ENCODE peak calls at places on chromosome 15, in seven cellular contexts. One of them, this sample, is unnamed.

GRCh38 chr15:65960586-65960985 is 91.3 kb downstream of the RAB11A start:
- DNase-seq in RWPE1: no peak
- DNase-seq in endothelial cell: no peak
- DNase-seq in Calu3: no peak
- DNase-seq in activated T-cell treated with anti-CD3 and anti-CD28 coated beads for 1 hour: no peak
- DNase-seq in spleen: no peak
- DNase-seq in amygdala: no peak
- DNase-seq in this sample: no peak

GRCh38 chr15:85941186-85941855 is 138.3 kb upstream of the AGBL1 start:
- DNase-seq in amygdala: no peak
- DNase-seq in endothelial cell: no peak
- DNase-seq in Calu3: no peak
- DNase-seq in spleen: no peak
- DNase-seq in activated T-cell treated with anti-CD3 and anti-CD28 coated beads for 1 hour: no peak
- DNase-seq in RWPE1: peak; percentile 44
- DNase-seq in this sample: no peak

GRCh38 chr15:71303977-71304376 is 188.7 kb downstream of the THSD4 start:
- DNase-seq in amygdala: no peak
- DNase-seq in endothelial cell: no peak
- DNase-seq in activated T-cell treated with anti-CD3 and anti-CD28 coated beads for 1 hour: no peak
- DNase-seq in RWPE1: no peak
- DNase-seq in Calu3: no peak
- DNase-seq in spleen: no peak
- DNase-seq in this sample: no peak

GRCh38 chr15:63462053-63462452 is 42.3 kb upstream of the USP3 start:
- DNase-seq in Calu3: no peak
- DNase-seq in activated T-cell treated with anti-CD3 and anti-CD28 coated beads for 1 hour: no peak
- DNase-seq in spleen: no peak
- DNase-seq in amygdala: no peak
- DNase-seq in RWPE1: no peak
- DNase-seq in endothelial cell: no peak
- DNase-seq in this sample: no peak

GRCh38 chr15:75639709-75640482 is at the start of gene IMP3:
- DNase-seq in spleen: peak; percentile 97
- DNase-seq in Calu3: peak; percentile 97
- DNase-seq in amygdala: peak; percentile 90
- DNase-seq in activated T-cell treated with anti-CD3 and anti-CD28 coated beads for 1 hour: peak; percentile 86
- DNase-seq in endothelial cell: peak; percentile 90
- DNase-seq in RWPE1: peak; percentile 99
- DNase-seq in this sample: peak; percentile 74

GRCh38 chr15:44427756-44428724 is 611 bp downstream of the CTDSPL2 start:
- DNase-seq in amygdala: no peak
- DNase-seq in endothelial cell: peak; percentile 51
- DNase-seq in activated T-cell treated with anti-CD3 and anti-CD28 coated beads for 1 hour: no peak
- DNase-seq in spleen: no peak
- DNase-seq in Calu3: peak; percentile 41
- DNase-seq in RWPE1: peak; percentile 60
- DNase-seq in this sample: no peak

GRCh38 chr15:95259965-95260364 is 1028.6 kb downstream of the MCTP2 start:
- DNase-seq in RWPE1: peak; percentile 5
- DNase-seq in activated T-cell treated with anti-CD3 and anti-CD28 coated beads for 1 hour: no peak
- DNase-seq in spleen: no peak
- DNase-seq in Calu3: no peak
- DNase-seq in amygdala: no peak
- DNase-seq in endothelial cell: peak; percentile 25
- DNase-seq in this sample: no peak

GRCh38 chr15:100108346-100108745 is 233.4 kb downstream of the ADAMTS17 start:
- DNase-seq in RWPE1: no peak
- DNase-seq in activated T-cell treated with anti-CD3 and anti-CD28 coated beads for 1 hour: no peak
- DNase-seq in spleen: peak; percentile 37
- DNase-seq in endothelial cell: no peak
- DNase-seq in amygdala: no peak
- DNase-seq in Calu3: no peak
- DNase-seq in this sample: no peak

GRCh38 chr15:28109626-28110415 is 10.7 kb upstream of the OCA2 start:
- DNase-seq in spleen: peak; percentile 67
- DNase-seq in Calu3: no peak
- DNase-seq in activated T-cell treated with anti-CD3 and anti-CD28 coated beads for 1 hour: no peak
- DNase-seq in RWPE1: no peak
- DNase-seq in endothelial cell: no peak
- DNase-seq in amygdala: no peak
- DNase-seq in this sample: no peak

GRCh38 chr15:90296996-90297395 is 31.5 kb downstream of the NGRN start:
- DNase-seq in activated T-cell treated with anti-CD3 and anti-CD28 coated beads for 1 hour: no peak
- DNase-seq in endothelial cell: no peak
- DNase-seq in RWPE1: no peak
- DNase-seq in spleen: no peak
- DNase-seq in Calu3: no peak
- DNase-seq in amygdala: no peak
- DNase-seq in this sample: no peak

GRCh38 chr15:32919749-32920414 is 202.1 kb downstream of the GREM1 start:
- DNase-seq in endothelial cell: no peak
- DNase-seq in RWPE1: no peak
- DNase-seq in amygdala: no peak
- DNase-seq in spleen: no peak
- DNase-seq in activated T-cell treated with anti-CD3 and anti-CD28 coated beads for 1 hour: no peak
- DNase-seq in Calu3: no peak
- DNase-seq in this sample: no peak

GRCh38 chr15:51735211-51735610 is 2.2 kb downstream of the LYSMD2 start:
- DNase-seq in activated T-cell treated with anti-CD3 and anti-CD28 coated beads for 1 hour: no peak
- DNase-seq in endothelial cell: no peak
- DNase-seq in RWPE1: no peak
- DNase-seq in amygdala: no peak
- DNase-seq in spleen: no peak
- DNase-seq in Calu3: no peak
- DNase-seq in this sample: no peak

GRCh38 chr15:90449206-90449735 is 61.2 kb downstream of the IQGAP1 start:
- DNase-seq in RWPE1: no peak
- DNase-seq in endothelial cell: no peak
- DNase-seq in activated T-cell treated with anti-CD3 and anti-CD28 coated beads for 1 hour: no peak
- DNase-seq in amygdala: no peak
- DNase-seq in spleen: no peak
- DNase-seq in Calu3: no peak
- DNase-seq in this sample: no peak

GRCh38 chr15:67080118-67080899 is 14.9 kb downstream of the SMAD3 start:
- DNase-seq in amygdala: no peak
- DNase-seq in activated T-cell treated with anti-CD3 and anti-CD28 coated beads for 1 hour: no peak
- DNase-seq in RWPE1: no peak
- DNase-seq in endothelial cell: no peak
- DNase-seq in spleen: no peak
- DNase-seq in Calu3: no peak
- DNase-seq in this sample: no peak

GRCh38 chr15:84831028-84831427 is 13.9 kb downstream of the ALPK3 start:
- DNase-seq in endothelial cell: no peak
- DNase-seq in activated T-cell treated with anti-CD3 and anti-CD28 coated beads for 1 hour: no peak
- DNase-seq in RWPE1: no peak
- DNase-seq in Calu3: no peak
- DNase-seq in amygdala: no peak
- DNase-seq in spleen: no peak
- DNase-seq in this sample: no peak

GRCh38 chr15:67472957-67473356 is 48.0 kb upstream of the C15orf61 start:
- DNase-seq in Calu3: no peak
- DNase-seq in amygdala: no peak
- DNase-seq in activated T-cell treated with anti-CD3 and anti-CD28 coated beads for 1 hour: no peak
- DNase-seq in spleen: no peak
- DNase-seq in endothelial cell: no peak
- DNase-seq in RWPE1: no peak
- DNase-seq in this sample: no peak

GRCh38 chr15:68608844-68609232 is 30.0 kb downstream of the CORO2B start:
- DNase-seq in endothelial cell: no peak
- DNase-seq in activated T-cell treated with anti-CD3 and anti-CD28 coated beads for 1 hour: no peak
- DNase-seq in amygdala: no peak
- DNase-seq in RWPE1: no peak
- DNase-seq in Calu3: no peak
- DNase-seq in spleen: no peak
- DNase-seq in this sample: no peak

GRCh38 chr15:67107014-67107812 is 41.8 kb downstream of the SMAD3 start:
- DNase-seq in spleen: peak; percentile 70
- DNase-seq in activated T-cell treated with anti-CD3 and anti-CD28 coated beads for 1 hour: no peak
- DNase-seq in endothelial cell: no peak
- DNase-seq in RWPE1: peak; percentile 96
- DNase-seq in amygdala: no peak
- DNase-seq in Calu3: peak; percentile 90
- DNase-seq in this sample: peak; percentile 55

This sample was measured in 8988T.